ENCODE peak calls at places on chromosomes 2 and 18, in nine cellular contexts. X is H1, E is fibroblast of lung, I is mesendoderm, M is MM.1S, Q is mammary epithelial cell, W is HCT116, Y is OCI-LY7, S is IMR-90. F is an unnamed sample.

GRCh38 chr18:62606106-62606505 is 83.3 kb downstream of the ZCCHC2 start:
- DNase-seq in X (no peak), E (no peak), I (no peak), M (no peak), Q (no peak), W (no peak), Y (no peak), S (peak; percentile 32), F (no peak)

GRCh38 chr2:236642584-236643291 is 73.1 kb downstream of the ACKR3 start:
- DNase-seq in X (no peak), E (peak; percentile 99), I (peak; percentile 87), M (no peak), Q (peak; percentile 85), W (no peak), Y (no peak), S (peak; percentile 96), F (no peak)

GRCh38 chr2:239212553-239213419 is 188.0 kb downstream of the HDAC4 start:
- DNase-seq in X (no peak), E (no peak), I (peak; percentile 65), M (no peak), Q (no peak), W (no peak), Y (no peak), S (no peak), F (no peak)

GRCh38 chr2:171852489-171852888 is 41.6 kb downstream of the SLC25A12 start:
- DNase-seq in X (no peak), E (peak; percentile 43), I (no peak), M (no peak), Q (no peak), W (no peak), Y (no peak), S (peak; percentile 27), F (no peak)

GRCh38 chr18:66616523-66616983 is 12.7 kb upstream of the CDH19 start:
- DNase-seq in X (peak; percentile 52), E (no peak), I (peak; percentile 60), M (peak; percentile 24), Q (peak; percentile 7), W (no peak), Y (no peak), S (no peak), F (no peak)

GRCh38 chr2:240553956-240554480 is 3.8 kb downstream of the ANKMY1 start:
- DNase-seq in X (no peak), E (no peak), I (no peak), M (no peak), Q (no peak), W (no peak), Y (no peak), S (no peak), F (no peak)

GRCh38 chr2:170189757-170190156 is 11.8 kb downstream of the MYO3B start:
- DNase-seq in X (no peak), E (no peak), I (no peak), M (no peak), Q (peak; percentile 56), W (no peak), Y (no peak), S (no peak), F (no peak)

GRCh38 chr2:134391751-134392160 is 137.9 kb downstream of the MGAT5 start:
- DNase-seq in X (no peak), E (no peak), I (no peak), M (peak; percentile 84), Q (peak; percentile 96), W (peak; percentile 23), Y (no peak), S (peak; percentile 36), F (no peak)

GRCh38 chr2:151241224-151241623 is 20.4 kb downstream of the RBM43 start:
- DNase-seq in X (no peak), E (no peak), I (no peak), M (no peak), Q (peak; percentile 27), W (no peak), Y (no peak), S (peak; percentile 36), F (no peak)

GRCh38 chr2:189002079-189002478 is 27.9 kb downstream of the COL3A1 start:
- DNase-seq in X (no peak), E (peak; percentile 52), I (peak; percentile 72), M (no peak), Q (peak; percentile 64), W (peak; percentile 31), Y (no peak), S (peak; percentile 85), F (no peak)
- H3K27ac ChIP-seq in X (no peak overlapping the region), E (no peak overlapping the region), I (no peak overlapping the region), M (no peak overlapping the region), Q (no peak overlapping the region), W (no peak overlapping the region), Y (no peak overlapping the region), S (peak overlapping the region; percentile 26), F (no peak overlapping the region)

GRCh38 chr18:76756491-76757288 is 65.7 kb upstream of the ZNF236 start:
- DNase-seq in X (no peak), E (peak; percentile 18), I (no peak), M (no peak), Q (no peak), W (no peak), Y (no peak), S (no peak), F (no peak)
- H3K4me2 ChIP-seq in X (no peak overlapping the region), E (no peak overlapping the region), I (no peak overlapping the region), M (no peak overlapping the region), Q (no peak overlapping the region), W (no peak overlapping the region), Y (no peak overlapping the region), S (no peak overlapping the region), F (no peak overlapping the region)

GRCh38 chr18:74141638-74142037 is 6.0 kb downstream of the FBXO15 start:
- DNase-seq in X (no peak), E (no peak), I (no peak), M (no peak), Q (peak; percentile 85), W (no peak), Y (no peak), S (no peak), F (no peak)

GRCh38 chr18:74142251-74142650 is 5.4 kb downstream of the FBXO15 start:
- DNase-seq in X (no peak), E (no peak), I (no peak), M (no peak), Q (peak; percentile 46), W (no peak), Y (no peak), S (peak; percentile 38), F (no peak)

GRCh38 chr18:74137920-74138538 is 9.6 kb downstream of the FBXO15 start:
- DNase-seq in X (no peak), E (no peak), I (no peak), M (no peak), Q (no peak), W (no peak), Y (no peak), S (no peak), F (no peak)

GRCh38 chr18:74139414-74139813 is 8.2 kb downstream of the FBXO15 start:
- DNase-seq in X (no peak), E (no peak), I (no peak), M (no peak), Q (no peak), W (no peak), Y (no peak), S (peak; percentile 23), F (no peak)

DNA sequence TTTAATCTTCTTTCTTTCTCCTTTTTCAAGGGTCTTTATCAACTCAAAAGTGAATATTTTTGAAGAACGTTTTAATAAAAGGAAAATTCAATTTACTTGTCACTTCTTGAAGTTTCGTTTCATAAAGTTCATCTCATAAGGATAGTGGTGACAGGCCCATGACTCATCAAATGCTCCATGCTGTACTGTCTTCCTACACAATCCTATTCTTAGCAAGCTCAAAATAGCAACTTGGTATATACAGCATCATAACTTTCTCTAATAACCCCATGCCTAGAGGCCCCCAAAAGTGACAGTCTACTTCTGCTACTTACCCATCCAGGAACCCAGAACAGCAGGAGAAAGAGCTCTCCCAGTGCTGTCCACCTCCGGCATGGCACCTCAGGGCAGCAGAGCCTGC is 7.7 kb downstream of the FBXO15 start:
- DNase-seq in X (no peak), E (peak; percentile 34), I (no peak), M (no peak), Q (peak; percentile 61), W (no peak), Y (no peak), S (peak; percentile 87), F (no peak)
- H3K27ac ChIP-seq in X (no peak overlapping the region), E (no peak overlapping the region), I (no peak overlapping the region), M (no peak overlapping the region), Q (no peak overlapping the region), W (no peak overlapping the region), Y (no peak overlapping the region), S (peak overlapping the region; percentile 77), F (no peak overlapping the region)

GRCh38 chr2:230990899-230991150 is 5.1 kb upstream of the SPATA3 start:
- DNase-seq in X (no peak), E (no peak), I (no peak), M (no peak), Q (no peak), W (no peak), Y (no peak), S (no peak), F (no peak)
- H3K4me2 ChIP-seq in X (no peak overlapping the region), E (no peak overlapping the region), I (no peak overlapping the region), M (no peak overlapping the region), Q (no peak overlapping the region), W (no peak overlapping the region), Y (no peak overlapping the region), S (no peak overlapping the region), F (no peak overlapping the region)

DNA sequence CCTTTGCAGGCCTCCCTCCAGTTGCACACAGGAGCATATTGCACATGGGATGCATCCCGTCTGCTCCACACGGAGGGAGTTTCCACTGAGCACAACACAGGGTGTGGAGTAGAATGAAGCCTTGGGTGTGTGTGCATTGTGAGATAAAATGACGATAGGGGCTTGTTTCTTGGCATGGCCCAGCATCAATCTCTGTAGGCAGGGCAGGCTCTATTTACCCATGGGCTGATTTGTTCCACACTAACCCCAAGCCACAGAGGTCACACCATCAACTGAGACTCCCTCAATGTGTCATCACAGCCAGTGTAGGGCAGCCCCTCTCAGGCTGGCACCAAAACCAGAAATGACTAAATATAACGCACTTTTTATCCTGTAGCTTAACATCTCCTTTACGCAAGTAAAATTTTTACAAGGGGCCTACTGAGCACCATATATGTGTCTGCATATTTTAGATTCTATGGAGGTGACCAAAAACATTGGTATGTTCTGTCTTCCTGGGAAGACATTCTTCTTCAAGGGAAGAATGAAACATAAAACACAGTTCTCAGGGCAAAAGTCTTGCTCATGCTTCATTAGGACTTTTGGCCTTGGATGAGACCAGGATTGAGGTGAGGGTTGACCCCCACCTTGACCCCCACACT is 2.7 kb upstream of the GKN1 start:
- DNase-seq in X (no peak), E (peak; percentile 85), I (peak; percentile 58), M (no peak), Q (peak; percentile 98), W (no peak), Y (no peak), S (peak; percentile 95), F (no peak)
- H3K27ac ChIP-seq in X (no peak overlapping the region), E (peak overlapping the region; percentile 60), I (no peak overlapping the region), M (no peak overlapping the region), Q (peak overlapping the region; percentile 57), W (no peak overlapping the region), Y (no peak overlapping the region), S (peak overlapping the region; percentile 95), F (no peak overlapping the region)

GRCh38 chr2:191675807-191676667 is 1.9 kb upstream of the NABP1 start:
- DNase-seq in X (no peak), E (no peak), I (peak; percentile 44), M (peak; percentile 96), Q (no peak), W (no peak), Y (peak; percentile 89), S (no peak), F (peak; percentile 87)
- H3K4me2 ChIP-seq in X (no peak overlapping the region), E (no peak overlapping the region), I (no peak overlapping the region), M (peak overlapping the region; percentile 82), Q (no peak overlapping the region), W (no peak overlapping the region), Y (peak overlapping the region; percentile 94), S (peak overlapping the region; percentile 29), F (peak overlapping the region; percentile 79)

GRCh38 chr2:152583512-152584188 is 133.6 kb downstream of the PRPF40A start:
- DNase-seq in X (no peak), E (no peak), I (no peak), M (no peak), Q (no peak), W (no peak), Y (no peak), S (no peak), F (no peak)
- H3K27ac ChIP-seq in X (no peak overlapping the region), E (no peak overlapping the region), I (no peak overlapping the region), M (no peak overlapping the region), Q (no peak overlapping the region), W (no peak overlapping the region), Y (no peak overlapping the region), S (no peak overlapping the region), F (no peak overlapping the region)